ENCODE peak calls at places on chromosomes 12 and 14, in seven cellular contexts. O is psoas muscle, K is uterus, Y is A549, C is epithelial cell of prostate, A is colonic mucosa, D is heart left ventricle. E is an unnamed sample.

GRCh38 chr12:83843531-83843930 is 1069.1 kb downstream of the SLC6A15 start:
- DNase-seq in O (no peak), K (no peak), Y (no peak), C (no peak), A (no peak), D (no peak), E (no peak)

GRCh38 chr12:21434704-21435103 is 2.8 kb upstream of the PYROXD1 start:
- DNase-seq in O (no peak), K (no peak), Y (no peak), C (no peak), A (no peak), D (no peak), E (no peak)

GRCh38 chr14:65738339-65738738 is 325.8 kb downstream of the FUT8 start:
- DNase-seq in O (no peak), K (no peak), Y (no peak), C (no peak), A (no peak), D (no peak), E (no peak)

GRCh38 chr12:106522708-106523107 is 60.1 kb upstream of the RFX4 start:
- DNase-seq in O (no peak), K (no peak), Y (peak; percentile 36), C (peak; percentile 26), A (no peak), D (no peak), E (no peak)

GRCh38 chr14:73945159-73945670 is 4.7 kb downstream of the FAM161B start:
- DNase-seq in O (no peak), K (no peak), Y (no peak), C (no peak), A (peak; percentile 66), D (no peak), E (no peak)

GRCh38 chr12:51171884-51172514 is 936 bp downstream of the TFCP2 start:
- DNase-seq in O (no peak), K (no peak), Y (no peak), C (no peak), A (peak; percentile 26), D (no peak), E (no peak)

GRCh38 chr14:33184587-33184986 is 245.9 kb downstream of the NPAS3 start:
- DNase-seq in O (no peak), K (no peak), Y (peak; percentile 3), C (no peak), A (no peak), D (no peak), E (no peak)

GRCh38 chr12:61397668-61398067 is 862.5 kb upstream of the USP15 start:
- DNase-seq in O (no peak), K (no peak), Y (no peak), C (no peak), A (no peak), D (no peak), E (no peak)

GRCh38 chr12:99287136-99287535 is 360.4 kb upstream of the GARIN6 start:
- DNase-seq in O (no peak), K (no peak), Y (no peak), C (no peak), A (no peak), D (no peak), E (no peak)

GRCh38 chr12:113422030-113422900 is at the start of gene SDSL:
- DNase-seq in O (peak; percentile 64), K (peak; percentile 27), Y (peak; percentile 90), C (peak; percentile 39), A (peak; percentile 83), D (peak; percentile 71), E (peak; percentile 15)

GRCh38 chr14:98984719-98985041 is 287.3 kb downstream of the BCL11B start:
- DNase-seq in O (no peak), K (no peak), Y (no peak), C (no peak), A (peak; percentile 25), D (no peak), E (peak; percentile 84)

GRCh38 chr14:36504805-36505192 is 15.2 kb downstream of the NKX2-1 start:
- DNase-seq in O (no peak), K (no peak), Y (no peak), C (no peak), A (no peak), D (no peak), E (no peak)

GRCh38 chr12:121030576-121031212 is 8.4 kb downstream of the OASL start:
- DNase-seq in O (no peak), K (no peak), Y (no peak), C (no peak), A (no peak), D (no peak), E (no peak)

GRCh38 chr14:55936691-55937090 is 181.5 kb upstream of the PELI2 start:
- DNase-seq in O (no peak), K (no peak), Y (no peak), C (no peak), A (no peak), D (no peak), E (no peak)

GRCh38 chr12:27549231-27549800 is 25.3 kb downstream of the PPFIBP1 start:
- DNase-seq in O (no peak), K (no peak), Y (peak; percentile 82), C (peak; percentile 78), A (no peak), D (no peak), E (no peak)

GRCh38 chr12:50765325-50765911 is 1.5 kb downstream of the ATF1 start:
- DNase-seq in O (peak; percentile 61), K (no peak), Y (peak; percentile 80), C (no peak), A (peak; percentile 58), D (peak; percentile 43), E (peak; percentile 43)

GRCh38 chr12:104590002-104590401 is 133.3 kb downstream of the CHST11 start:
- DNase-seq in O (no peak), K (no peak), Y (no peak), C (no peak), A (no peak), D (no peak), E (no peak)
- H3K27ac ChIP-seq in O (no peak overlapping the region), K (no peak overlapping the region), Y (peak overlapping the region; percentile 80), C (peak overlapping the region; percentile 92), A (no peak overlapping the region), D (no peak overlapping the region), E (no peak overlapping the region)

DNA sequence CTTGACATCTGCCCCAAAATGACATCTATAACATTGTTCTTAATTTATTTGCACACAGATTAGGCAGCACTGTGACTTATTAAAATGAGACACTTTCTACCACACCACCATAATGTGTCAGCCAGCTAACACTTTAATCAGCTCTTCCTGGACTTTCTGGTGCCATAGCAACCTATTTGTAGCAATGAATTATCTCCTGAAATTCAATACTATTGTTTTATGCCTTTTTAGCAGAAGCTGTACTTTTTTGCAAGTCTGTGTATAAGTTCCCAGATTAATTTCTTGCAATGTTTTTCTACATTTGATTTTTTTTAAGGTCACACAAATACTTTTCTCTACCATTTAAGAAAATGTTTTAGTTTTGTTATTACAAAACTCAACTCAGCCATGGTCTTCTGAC is 72.8 kb upstream of the SAV1 start:
- DNase-seq in O (no peak), K (no peak), Y (no peak), C (no peak), A (no peak), D (no peak), E (no peak)
- H3K27ac ChIP-seq in O (peak overlapping the region; percentile 85), K (no peak overlapping the region), Y (peak overlapping the region; percentile 59), C (peak overlapping the region; percentile 68), A (no peak overlapping the region), D (no peak overlapping the region), E (peak overlapping the region; percentile 18)

GRCh38 chr14:23432946-23433345 is 2.5 kb downstream of the MYH7 start:
- DNase-seq in O (no peak), K (no peak), Y (no peak), C (no peak), A (no peak), D (no peak), E (no peak)
- H3K27ac ChIP-seq in O (peak overlapping the region; percentile 60), K (no peak overlapping the region), Y (no peak overlapping the region), C (no peak overlapping the region), A (no peak overlapping the region), D (peak overlapping the region; percentile 72), E (no peak overlapping the region)

DNA sequence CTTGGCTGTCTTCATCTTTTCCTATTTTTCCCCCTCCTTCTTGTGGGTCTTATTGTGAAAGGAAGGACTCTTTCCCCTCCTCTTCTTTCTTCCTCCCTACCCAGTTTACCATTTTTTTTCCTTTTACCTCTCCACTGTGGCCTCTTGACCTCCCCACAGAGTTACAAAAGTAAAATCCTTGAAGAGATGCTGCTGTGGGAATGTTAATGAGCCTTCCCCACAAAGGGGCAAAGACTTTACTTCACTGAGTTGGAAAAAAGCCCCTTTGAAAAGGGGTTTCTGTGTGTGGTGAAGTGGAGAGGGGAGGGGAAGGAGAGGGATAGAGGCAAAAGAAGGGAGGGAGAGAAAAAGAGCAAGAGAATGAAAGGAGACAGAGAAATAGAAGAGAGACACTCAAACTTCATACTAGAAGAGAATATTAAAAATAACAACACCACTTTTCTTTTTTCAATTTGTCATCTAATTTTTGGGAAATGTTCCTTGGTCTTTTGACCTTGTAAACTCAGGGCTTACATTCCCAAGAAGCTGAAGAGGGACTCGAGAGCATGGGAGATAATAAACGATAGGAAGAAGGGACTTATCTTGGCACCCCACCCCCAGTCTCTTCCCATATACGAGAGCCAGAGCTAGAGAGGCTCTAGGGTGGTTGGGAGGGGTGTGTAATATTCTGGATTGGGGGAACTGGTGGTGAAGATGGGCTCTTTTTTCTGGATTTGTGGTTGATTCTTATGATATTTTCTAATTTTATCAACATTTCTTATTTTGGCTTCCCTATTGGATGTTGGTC is 13.2 kb upstream of the SALL2 start:
- DNase-seq in O (no peak), K (no peak), Y (no peak), C (no peak), A (no peak), D (no peak), E (no peak)
- H3K27ac ChIP-seq in O (no peak overlapping the region), K (no peak overlapping the region), Y (no peak overlapping the region), C (no peak overlapping the region), A (no peak overlapping the region), D (no peak overlapping the region), E (no peak overlapping the region)

DNA sequence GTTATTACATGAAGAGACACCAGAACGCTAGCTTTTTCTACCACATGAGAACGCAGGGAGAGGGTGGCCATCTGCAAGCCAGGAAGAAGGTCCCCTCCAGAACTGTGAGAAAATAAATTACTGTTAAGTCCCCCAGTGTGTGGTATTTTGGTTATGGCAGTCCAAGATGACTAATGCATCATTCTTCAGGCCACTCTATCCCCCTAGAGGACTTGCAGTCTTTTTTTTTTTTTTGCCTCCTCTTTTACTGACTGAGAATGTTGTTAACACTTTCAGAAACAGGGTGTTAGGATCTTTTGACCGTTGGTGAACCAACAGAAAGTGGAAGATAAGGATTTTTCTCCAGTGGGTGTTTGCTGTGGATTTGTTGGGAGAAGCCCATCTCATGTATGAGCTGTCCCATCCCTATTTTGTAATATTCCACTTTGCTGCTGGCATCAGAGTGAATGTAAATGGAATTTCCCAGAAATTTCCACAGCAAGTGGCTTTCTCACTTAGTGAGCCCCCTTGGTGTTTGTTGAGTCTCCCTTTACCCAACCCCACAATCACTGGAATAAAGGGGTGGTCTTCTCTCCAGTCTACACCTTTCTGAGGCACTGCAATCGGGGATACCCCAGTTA is 37.9 kb downstream of the MARK3 start:
- DNase-seq in O (no peak), K (no peak), Y (no peak), C (no peak), A (no peak), D (no peak), E (no peak)
- H3K27ac ChIP-seq in O (peak overlapping the region; percentile 33), K (no peak overlapping the region), Y (no peak overlapping the region), C (no peak overlapping the region), A (no peak overlapping the region), D (no peak overlapping the region), E (no peak overlapping the region)

DNA sequence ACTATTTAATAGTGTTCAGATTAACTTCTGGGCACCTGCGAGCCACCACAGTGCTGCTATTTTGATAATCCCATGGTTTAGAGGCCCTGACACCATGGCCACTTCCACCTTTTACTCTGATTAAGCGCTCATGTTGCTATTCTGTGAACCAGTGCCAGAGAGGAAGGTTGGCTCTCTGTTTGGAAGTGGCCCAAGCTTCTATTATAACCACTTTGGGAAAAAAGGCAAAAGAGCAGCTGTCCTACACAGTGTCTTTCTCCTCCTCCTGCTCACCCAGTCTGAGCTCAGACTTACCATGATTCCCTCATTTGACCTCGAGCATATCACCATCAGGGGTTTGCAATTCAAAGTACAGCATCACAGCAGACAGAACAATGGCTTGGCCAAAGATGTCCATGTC is 23.3 kb downstream of the DYRK2 start:
- DNase-seq in O (no peak), K (no peak), Y (no peak), C (no peak), A (no peak), D (no peak), E (no peak)
- H3K27ac ChIP-seq in O (peak overlapping the region; percentile 3), K (no peak overlapping the region), Y (no peak overlapping the region), C (no peak overlapping the region), A (no peak overlapping the region), D (no peak overlapping the region), E (no peak overlapping the region)